ENCODE peak calls at places on chromosomes 1 and 21, in four cellular contexts. One of them, this sample, is unnamed.

GRCh38 chr1:89126602-89127001 is 688 bp upstream of the GBP2 start:
- DNase-seq in EL: no peak
- DNase-seq in Right ventricle myocardium superior: no peak
- DNase-seq in glutamatergic neuron: no peak
- DNase-seq in this sample: peak

GRCh38 chr1:20496241-20496661 is 10.2 kb upstream of the CAMK2N1 start:
- DNase-seq in glutamatergic neuron: no peak
- DNase-seq in Right ventricle myocardium superior: no peak
- DNase-seq in EL: peak
- DNase-seq in this sample: no peak

GRCh38 chr1:36239941-36240637 is 15.8 kb downstream of the THRAP3 start:
- DNase-seq in EL: no peak
- DNase-seq in glutamatergic neuron: peak
- DNase-seq in Right ventricle myocardium superior: peak
- DNase-seq in this sample: no peak

GRCh38 chr1:87450615-87451209 is 122.0 kb downstream of the LMO4 start:
- DNase-seq in EL: peak
- DNase-seq in glutamatergic neuron: no peak
- DNase-seq in Right ventricle myocardium superior: no peak
- DNase-seq in this sample: no peak

GRCh38 chr1:207997486-207998268 is 86.8 kb upstream of the CD34 start:
- DNase-seq in Right ventricle myocardium superior: peak
- DNase-seq in glutamatergic neuron: peak
- DNase-seq in EL: peak
- DNase-seq in this sample: peak

GRCh38 chr1:58779059-58779754 is 4.6 kb downstream of the JUN start:
- DNase-seq in glutamatergic neuron: no peak
- DNase-seq in Right ventricle myocardium superior: no peak
- DNase-seq in EL: peak
- DNase-seq in this sample: no peak

GRCh38 chr21:42125571-42126544 is 54.7 kb downstream of the UMODL1 start:
- DNase-seq in glutamatergic neuron: no peak
- DNase-seq in EL: peak
- DNase-seq in Right ventricle myocardium superior: no peak
- DNase-seq in this sample: no peak

GRCh38 chr21:16873581-16873980 is 639.3 kb upstream of the CXADR start:
- DNase-seq in glutamatergic neuron: no peak
- DNase-seq in EL: no peak
- DNase-seq in Right ventricle myocardium superior: no peak
- DNase-seq in this sample: no peak

GRCh38 chr21:23507501-23507900 is 2099.8 kb downstream of the MRPL39 start:
- DNase-seq in Right ventricle myocardium superior: no peak
- DNase-seq in EL: no peak
- DNase-seq in glutamatergic neuron: no peak
- DNase-seq in this sample: no peak

This sample was measured in T-helper 2 cell.